ENCODE peak calls at places on chromosomes 11 and 22, in eight cellular contexts. O is A549, J is right atrium auricular region, R is thoracic aorta, G is AG04449, M is GM12865, D is BJ, V is cardiac fibroblast. W is an unnamed sample.
A peak's percentile ranks its signal among the peaks of the same experiment; 100 is the strongest.

GRCh38 chr11:2464451-2465165 is 19.8 kb downstream of the KCNQ1 start:
- DNase-seq in O (no peak), J (peak; percentile 42), R (no peak), G (no peak), M (no peak), D (no peak), V (no peak), W (peak; percentile 18)

GRCh38 chr22:31361743-31362142 is 15.6 kb upstream of the PATZ1 start:
- DNase-seq in O (no peak), J (no peak), R (no peak), G (no peak), M (no peak), D (no peak), V (no peak), W (no peak)

GRCh38 chr11:122491486-122491885 is 164.0 kb upstream of the UBASH3B start:
- DNase-seq in O (no peak), J (no peak), R (no peak), G (no peak), M (no peak), D (peak; percentile 56), V (peak; percentile 75), W (no peak)

GRCh38 chr11:22581354-22581753 is 44.3 kb downstream of the FANCF start:
- DNase-seq in O (no peak), J (no peak), R (no peak), G (no peak), M (no peak), D (no peak), V (no peak), W (no peak)

GRCh38 chr11:35343033-35343598 is 76.2 kb downstream of the SLC1A2 start:
- DNase-seq in O (no peak), J (no peak), R (no peak), G (no peak), M (peak; percentile 76), D (no peak), V (no peak), W (no peak)

GRCh38 chr22:21038405-21038804 is 6.0 kb upstream of the SLC7A4 start:
- DNase-seq in O (no peak), J (no peak), R (no peak), G (no peak), M (no peak), D (no peak), V (peak; percentile 75), W (no peak)

GRCh38 chr11:46121328-46121723 is at the start of gene PHF21A:
- DNase-seq in O (peak; percentile 97), J (peak; percentile 83), R (peak; percentile 62), G (peak; percentile 59), M (peak; percentile 96), D (peak; percentile 39), V (peak; percentile 98), W (peak; percentile 89)

GRCh38 chr11:66685276-66686099 is 7.8 kb upstream of the RBM4B start:
- DNase-seq in O (no peak), J (no peak), R (no peak), G (no peak), M (no peak), D (no peak), V (no peak), W (no peak)

GRCh38 chr11:77519847-77520246 is 46.0 kb upstream of the PAK1 start:
- DNase-seq in O (no peak), J (no peak), R (no peak), G (no peak), M (no peak), D (no peak), V (no peak), W (no peak)

GRCh38 chr11:12531020-12531419 is 143.2 kb upstream of the TEAD1 start:
- DNase-seq in O (no peak), J (no peak), R (no peak), G (no peak), M (no peak), D (no peak), V (no peak), W (no peak)

GRCh38 chr11:89737116-89737515 is 27.0 kb downstream of the TRIM77 start:
- DNase-seq in O (no peak), J (no peak), R (no peak), G (no peak), M (no peak), D (no peak), V (no peak), W (no peak)

GRCh38 chr11:13941790-13942189 is 20.7 kb upstream of the SPON1 start:
- DNase-seq in O (no peak), J (no peak), R (no peak), G (no peak), M (no peak), D (no peak), V (no peak), W (no peak)

GRCh38 chr11:110173775-110174644 is 80.8 kb downstream of the ZC3H12C start:
- DNase-seq in O (peak; percentile 75), J (peak; percentile 82), R (no peak), G (no peak), M (peak; percentile 68), D (no peak), V (peak; percentile 82), W (peak; percentile 68)

GRCh38 chr22:50600541-50600940 is at the start of gene MAPK8IP2:
- DNase-seq in O (no peak), J (no peak), R (no peak), G (no peak), M (no peak), D (no peak), V (no peak), W (no peak)

GRCh38 chr22:17977371-17977770 is 47.0 kb downstream of the MICAL3 start:
- DNase-seq in O (no peak), J (no peak), R (no peak), G (no peak), M (no peak), D (no peak), V (no peak), W (no peak)

GRCh38 chr11:15289718-15290117 is 175.0 kb downstream of the INSC start:
- DNase-seq in O (no peak), J (no peak), R (no peak), G (no peak), M (no peak), D (no peak), V (no peak), W (no peak)

GRCh38 chr11:27934830-27935145 is 173.2 kb downstream of the KIF18A start:
- DNase-seq in O (peak; percentile 88), J (no peak), R (no peak), G (peak; percentile 93), M (no peak), D (peak; percentile 76), V (peak; percentile 87), W (no peak)

GRCh38 chr22:48333323-48333763 is 1494.3 kb downstream of the BRD1 start:
- DNase-seq in O (no peak), J (no peak), R (no peak), G (no peak), M (no peak), D (no peak), V (no peak), W (no peak)

GRCh38 chr11:72553748-72554147 is 119.4 kb upstream of the CLPB start:
- DNase-seq in O (peak; percentile 35), J (peak; percentile 50), R (no peak), G (no peak), M (peak; percentile 44), D (no peak), V (no peak), W (no peak)

GRCh38 chr11:87122852-87123251 is 85.1 kb downstream of the TMEM135 start:
- DNase-seq in O (no peak), J (no peak), R (no peak), G (no peak), M (no peak), D (no peak), V (no peak), W (no peak)
- TF ChIP-seq CTCF in O (no peak), J (no peak), R (no peak), G (no peak), M (no peak), D (no peak), V (no peak), W (no peak)

DNA sequence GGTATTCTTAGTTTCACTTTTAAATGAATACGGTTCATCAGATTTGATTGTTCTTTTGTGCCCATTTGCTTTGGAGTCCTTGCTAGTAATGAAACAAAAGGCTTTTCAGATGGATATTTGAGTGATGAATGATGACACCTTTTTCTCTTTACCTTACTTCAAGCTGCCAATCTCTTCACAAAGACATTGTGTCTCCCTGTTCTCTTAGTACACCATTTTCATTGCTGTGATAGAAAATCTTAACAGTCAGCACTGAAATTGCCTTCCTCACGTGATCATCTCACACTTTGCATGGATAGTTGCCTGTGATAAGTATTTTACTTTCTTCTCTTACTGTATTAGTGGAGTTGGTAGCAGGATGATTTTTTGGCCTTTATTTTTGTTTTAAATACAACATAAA is 396.6 kb downstream of the NELL1 start:
- DNase-seq in O (no peak), J (no peak), R (no peak), G (no peak), M (no peak), D (no peak), V (no peak), W (no peak)
- H3K4me3 ChIP-seq in O (no peak overlapping the region), J (no peak overlapping the region), R (no peak overlapping the region), G (no peak overlapping the region), M (no peak overlapping the region), D (no peak overlapping the region), V (no peak overlapping the region), W (no peak overlapping the region)

DNA sequence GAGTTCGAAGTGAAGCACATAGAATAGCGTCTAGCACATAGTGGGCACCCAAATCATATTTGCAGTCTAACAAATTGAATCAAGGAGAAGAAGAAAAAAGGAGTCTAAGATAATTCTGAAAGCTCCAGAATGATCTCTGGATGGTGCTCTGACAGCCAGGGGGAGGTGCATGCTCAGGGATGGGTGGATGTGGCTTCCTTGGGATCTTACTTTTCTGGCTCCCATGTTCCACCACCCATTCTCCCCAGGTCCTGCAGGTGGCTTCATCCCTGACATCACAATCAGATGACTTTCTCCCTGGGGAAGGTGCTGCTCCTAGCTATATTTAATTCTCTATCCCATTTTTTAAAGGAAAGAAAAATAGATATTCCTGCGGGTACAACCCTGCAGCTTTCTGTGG is 381.9 kb downstream of the CADM1 start:
- DNase-seq in O (no peak), J (no peak), R (no peak), G (no peak), M (no peak), D (no peak), V (no peak), W (no peak)
- TF ChIP-seq CTCF in O (no peak), J (no peak), R (no peak), G (no peak), M (no peak), D (no peak), V (no peak), W (no peak)

GRCh38 chr22:43800970-43801369 is 11.1 kb downstream of the EFCAB6 start:
- DNase-seq in O (no peak), J (no peak), R (no peak), G (no peak), M (no peak), D (no peak), V (no peak), W (no peak)

GRCh38 chr22:43792905-43793304 is 19.2 kb downstream of the EFCAB6 start:
- DNase-seq in O (no peak), J (no peak), R (no peak), G (no peak), M (no peak), D (no peak), V (no peak), W (no peak)

GRCh38 chr22:43798492-43798891 is 13.6 kb downstream of the EFCAB6 start:
- DNase-seq in O (no peak), J (no peak), R (no peak), G (no peak), M (peak; percentile 75), D (no peak), V (no peak), W (no peak)

GRCh38 chr22:43796567-43796966 is 15.5 kb downstream of the EFCAB6 start:
- DNase-seq in O (peak; percentile 36), J (no peak), R (no peak), G (peak; percentile 34), M (no peak), D (no peak), V (peak; percentile 79), W (no peak)

GRCh38 chr22:43795320-43795719 is 16.8 kb downstream of the EFCAB6 start:
- DNase-seq in O (no peak), J (no peak), R (no peak), G (no peak), M (no peak), D (no peak), V (no peak), W (no peak)
- H3K4me3 ChIP-seq in O (no peak overlapping the region), J (no peak overlapping the region), R (no peak overlapping the region), G (no peak overlapping the region), M (no peak overlapping the region), D (no peak overlapping the region), V (no peak overlapping the region), W (no peak overlapping the region)